ENCODE peak calls at places on chromosomes 11 and 22, in five cellular contexts. W is CD8-positive, alpha-beta memory T cell; G is ureter; L is left kidney; V is left ventricle myocardium inferior. F is an unnamed sample.

GRCh38 chr11:32881286-32881685 is 11.3 kb upstream of the QSER1 start:
- DNase-seq in V (no peak), L (no peak), G (no peak), W (no peak), F (no peak)

GRCh38 chr11:115717215-115717584 is 213.0 kb upstream of the CADM1 start:
- DNase-seq in G (no peak), L (peak), W (no peak), V (no peak), F (no peak)

GRCh38 chr11:75174781-75175370 is 24.0 kb downstream of the SLCO2B1 start:
- DNase-seq in L (peak), G (no peak), W (no peak), V (no peak), F (no peak)

GRCh38 chr22:35399114-35399677 is 744 bp upstream of the MCM5 start:
- DNase-seq in L (no peak), G (no peak), V (no peak), W (no peak), F (no peak)

GRCh38 chr11:45078236-45079074 is 68.0 kb upstream of the PRDM11 start:
- DNase-seq in G (no peak), V (no peak), L (no peak), W (no peak), F (no peak)

GRCh38 chr11:68354181-68354872 is 41.9 kb downstream of the LRP5 start:
- DNase-seq in G (peak), W (no peak), L (no peak), V (peak), F (peak)

GRCh38 chr22:46905415-46905814 is 143.0 kb downstream of the TBC1D22A start:
- DNase-seq in V (no peak), G (no peak), L (no peak), W (no peak), F (peak)

GRCh38 chr11:112752563-112752962 is 208.7 kb upstream of the NCAM1 start:
- DNase-seq in G (no peak), W (no peak), V (no peak), L (no peak), F (no peak)

GRCh38 chr11:36577373-36577772 is 9.6 kb downstream of the RAG1 start:
- DNase-seq in G (no peak), V (no peak), L (no peak), W (no peak), F (no peak)

GRCh38 chr11:133501643-133502535 is 30.4 kb downstream of the OPCML start:
- DNase-seq in L (peak), W (no peak), G (no peak), V (no peak), F (no peak)

F was measured in stomach.